ENCODE peak calls at places on chromosomes 7 and 10, in eight cellular contexts. S is neural crest cell; P is HCEC 1CT; M is AG09319; E is stimulated activated CD4-positive, alpha-beta T cell treated with anti-CD3 and anti-CD28 coated beads, TNF-alpha, amount 100 ng/mL, for 4 hours; G is NCI-H1105 treated with DMSO at 0.1 percent for 48 hours; H is activated CD8-positive, alpha-beta T cell treated with anti-CD3 and anti-CD28 coated beads, Interleukin-2, amount 10 ng/mL, durations not matched to agents 7 days and 5 days; O is activated T-cell treated with anti-CD3 and anti-CD28 coated beads for 1 hour. U is an unnamed sample.

GRCh38 chr7:158676898-158677297 is 27.7 kb downstream of the NCAPG2 start:
- DNase-seq in S (no peak), P (peak; percentile 32), M (no peak), E (no peak), G (no peak), H (no peak), O (no peak), U (no peak)

GRCh38 chr7:150945853-150946825 is 32.0 kb downstream of the KCNH2 start:
- DNase-seq in S (no peak), P (no peak), M (no peak), E (no peak), G (no peak), H (no peak), O (no peak), U (no peak)

GRCh38 chr7:151245360-151246160 is 2.9 kb downstream of the SMARCD3 start:
- DNase-seq in S (peak; percentile 59), P (no peak), M (no peak), E (peak; percentile 44), G (peak; percentile 51), H (peak; percentile 69), O (peak; percentile 59), U (no peak)

GRCh38 chr10:6404127-6405072 is 175.7 kb downstream of the PRKCQ start:
- DNase-seq in S (no peak), P (no peak), M (no peak), E (no peak), G (no peak), H (no peak), O (no peak), U (no peak)

GRCh38 chr10:96540240-96540639 is 26.5 kb upstream of the TLL2 start:
- DNase-seq in S (no peak), P (no peak), M (no peak), E (no peak), G (no peak), H (no peak), O (no peak), U (no peak)

GRCh38 chr7:123022576-123022975 is 27.1 kb upstream of the TAS2R16 start:
- DNase-seq in S (no peak), P (no peak), M (no peak), E (no peak), G (no peak), H (no peak), O (no peak), U (no peak)

GRCh38 chr10:115278294-115278693 is 185.1 kb downstream of the ATRNL1 start:
- DNase-seq in S (no peak), P (no peak), M (no peak), E (no peak), G (no peak), H (no peak), O (no peak), U (no peak)

GRCh38 chr7:2431260-2431867 is 28.0 kb downstream of the CHST12 start:
- DNase-seq in S (no peak), P (no peak), M (no peak), E (peak; percentile 23), G (no peak), H (peak; percentile 38), O (peak; percentile 22), U (no peak)

GRCh38 chr7:131648491-131648890 is 92.1 kb upstream of the PODXL start:
- DNase-seq in S (no peak), P (no peak), M (no peak), E (no peak), G (no peak), H (no peak), O (no peak), U (no peak)

GRCh38 chr10:112226439-112227248 is 43.1 kb upstream of the GPAM start:
- DNase-seq in S (no peak), P (no peak), M (no peak), E (no peak), G (no peak), H (no peak), O (no peak), U (no peak)

GRCh38 chr10:24463683-24464426 is 254.9 kb downstream of the KIAA1217 start:
- DNase-seq in S (no peak), P (peak; percentile 84), M (no peak), E (no peak), G (no peak), H (no peak), O (no peak), U (no peak)

GRCh38 chr10:69861251-69862240 is 59.8 kb downstream of the COL13A1 start:
- DNase-seq in S (no peak), P (peak; percentile 75), M (peak; percentile 70), E (no peak), G (peak; percentile 2), H (peak; percentile 22), O (no peak), U (no peak)

GRCh38 chr7:99011706-99012404 is 132.1 kb downstream of the SMURF1 start:
- DNase-seq in S (no peak), P (no peak), M (no peak), E (no peak), G (no peak), H (no peak), O (no peak), U (no peak)

GRCh38 chr7:77565917-77566316 is 28.8 kb downstream of the PTPN12 start:
- DNase-seq in S (no peak), P (peak; percentile 87), M (no peak), E (no peak), G (no peak), H (no peak), O (no peak), U (no peak)